ENCODE peak calls at places on chromosomes 1 and 21, in nine cellular contexts. H is MM.1S; V is left kidney; K is activated T-cell treated with anti-CD3 and anti-CD28 coated beads, Interleukin-2, amount 50 U/mL, for 4 hours; N is globus pallidus; X is NCI-H1105; J is fibroblast of mammary gland; O is adipocyte; Z is SW480. C is an unnamed sample.

GRCh38 chr1:22362626-22363402 is 88.8 kb upstream of the ZBTB40 start:
- DNase-seq in H (no peak), N (no peak), O (no peak), K (no peak), Z (no peak), J (no peak), V (no peak), X (no peak), C (no peak)

GRCh38 chr1:97488505-97488904 is 432.3 kb downstream of the DPYD start:
- DNase-seq in N (no peak), J (peak; percentile 1), O (no peak), H (no peak), X (no peak), V (no peak), Z (no peak), K (no peak), C (no peak)

GRCh38 chr1:213669964-213670691 is 317.6 kb upstream of the PROX1 start:
- DNase-seq in K (peak; percentile 7), H (peak; percentile 91), Z (peak; percentile 76), X (peak; percentile 89), J (no peak), V (no peak), N (no peak), O (no peak), C (no peak)

GRCh38 chr1:24702511-24703293 is 42.5 kb upstream of the CLIC4 start:
- DNase-seq in H (no peak), J (peak; percentile 51), V (peak; percentile 81), N (no peak), K (no peak), Z (no peak), X (no peak), O (peak; percentile 23), C (peak; percentile 60)

GRCh38 chr1:208475449-208475848 is 231.3 kb upstream of the PLXNA2 start:
- DNase-seq in K (no peak), Z (peak; percentile 7), H (no peak), X (no peak), V (peak; percentile 26), O (no peak), N (no peak), J (peak; percentile 33), C (peak; percentile 65)

GRCh38 chr1:167683641-167684502 is 37.9 kb upstream of the MPZL1 start:
- DNase-seq in K (no peak), H (no peak), X (no peak), J (peak; percentile 25), N (no peak), V (no peak), Z (no peak), O (peak; percentile 68), C (peak; percentile 72)

GRCh38 chr1:179747611-179748010 is 4.5 kb downstream of the FAM163A start:
- DNase-seq in V (peak; percentile 14), X (no peak), J (no peak), K (no peak), Z (no peak), H (no peak), O (no peak), N (no peak), C (no peak)

GRCh38 chr1:210446479-210446878 is 117.8 kb downstream of the HHAT start:
- DNase-seq in K (peak; percentile 73), O (no peak), Z (peak; percentile 89), X (no peak), V (peak; percentile 20), N (no peak), J (peak; percentile 10), H (no peak), C (peak; percentile 67)

GRCh38 chr1:87398644-87399043 is 70.0 kb downstream of the LMO4 start:
- DNase-seq in J (peak; percentile 92), Z (no peak), X (no peak), H (no peak), K (no peak), O (no peak), N (no peak), V (no peak), C (peak; percentile 31)

GRCh38 chr1:231600461-231600976 is 26.1 kb upstream of the DISC1 start:
- DNase-seq in H (no peak), K (no peak), Z (no peak), V (peak; percentile 57), O (peak; percentile 58), X (no peak), N (no peak), J (peak; percentile 70), C (peak; percentile 78)

GRCh38 chr21:42039470-42039901 is 29.3 kb upstream of the ZBTB21 start:
- DNase-seq in N (no peak), X (no peak), O (peak; percentile 38), H (no peak), Z (no peak), J (peak; percentile 90), K (no peak), V (no peak), C (peak; percentile 62)

GRCh38 chr1:21217812-21218596 is 41.3 kb upstream of the EIF4G3 start:
- DNase-seq in Z (no peak), H (no peak), N (no peak), O (peak; percentile 47), J (peak; percentile 29), K (no peak), V (peak; percentile 58), X (no peak), C (peak; percentile 40)

GRCh38 chr1:197327776-197328364 is 59.8 kb downstream of the CRB1 start:
- DNase-seq in J (peak; percentile 21), N (peak; percentile 28), O (peak; percentile 70), K (no peak), Z (peak; percentile 10), H (peak; percentile 34), X (no peak), V (peak; percentile 21), C (peak; percentile 33)

GRCh38 chr1:1788646-1789431 is 10.6 kb upstream of the NADK start:
- DNase-seq in X (no peak), O (no peak), K (no peak), V (peak; percentile 34), J (peak; percentile 62), N (peak; percentile 34), H (peak; percentile 9), Z (peak; percentile 30), C (peak; percentile 31)

GRCh38 chr1:206921772-206922265 is at the start of gene FCMR:
- DNase-seq in V (no peak), Z (no peak), H (peak; percentile 95), N (peak; percentile 54), X (no peak), K (peak; percentile 24), O (no peak), J (no peak), C (no peak)

GRCh38 chr1:84339503-84339902 is 38.0 kb downstream of the SAMD13 start:
- DNase-seq in Z (no peak), J (peak; percentile 39), K (no peak), V (peak; percentile 53), H (no peak), X (no peak), O (no peak), N (no peak), C (peak; percentile 23)

GRCh38 chr21:43598416-43599120 is 60.7 kb downstream of the HSF2BP start:
- DNase-seq in O (peak; percentile 90), K (no peak), X (no peak), J (peak; percentile 69), N (no peak), Z (no peak), H (no peak), V (no peak), C (peak; percentile 95)

GRCh38 chr1:147781056-147781471 is 20.7 kb upstream of the GJA5 start:
- DNase-seq in K (no peak), O (no peak), Z (peak; percentile 14), H (no peak), N (no peak), V (peak; percentile 16), J (peak; percentile 8), X (no peak), C (peak; percentile 63)

GRCh38 chr1:118983558-118984021 is 4.6 kb downstream of the TBX15 start:
- DNase-seq in X (no peak), H (no peak), K (no peak), V (peak; percentile 36), N (no peak), J (peak; percentile 87), Z (no peak), O (no peak), C (no peak)

GRCh38 chr1:19312782-19313635 is 883 bp downstream of the SLC66A1 start:
- DNase-seq in J (no peak), K (no peak), N (no peak), Z (no peak), V (peak; percentile 69), H (peak; percentile 9), O (no peak), X (no peak), C (no peak)

GRCh38 chr1:34262023-34262422 is 85.3 kb downstream of the C1orf94 start:
- DNase-seq in Z (no peak), O (no peak), J (no peak), K (no peak), N (no peak), V (no peak), H (no peak), X (no peak), C (no peak)

GRCh38 chr1:163399976-163400375 is 78.2 kb downstream of the NUF2 start:
- DNase-seq in N (peak; percentile 79), Z (no peak), J (no peak), X (no peak), O (no peak), H (no peak), K (no peak), V (no peak), C (no peak)

GRCh38 chr1:197995408-197996258 is 78.5 kb downstream of the LHX9 start:
- DNase-seq in O (no peak), N (no peak), X (no peak), K (no peak), J (no peak), Z (no peak), H (no peak), V (no peak), C (no peak)

GRCh38 chr1:6487804-6488484 is 3.5 kb downstream of the PLEKHG5 start:
- DNase-seq in H (no peak), V (no peak), J (no peak), O (no peak), K (no peak), N (no peak), Z (no peak), X (no peak), C (no peak)

C was measured in EH.